ENCODE peak calls at places on chromosomes 2 and 18, in six cellular contexts. F is dorsolateral prefrontal cortex, Y is spleen, I is brain microvascular endothelial cell, E is body of pancreas, B is transverse colon. W is an unnamed sample.
A peak's percentile ranks its signal among the peaks of the same experiment; 100 is the strongest.

GRCh38 chr18:72866572-72866900 is 1.3 kb downstream of the NETO1 start:
- DNase-seq in F (no peak), Y (peak; percentile 73), I (no peak), E (no peak), B (no peak), W (no peak)

GRCh38 chr18:21584391-21584790 is 16.1 kb downstream of the ESCO1 start:
- DNase-seq in F (no peak), Y (no peak), I (no peak), E (no peak), B (no peak), W (no peak)

GRCh38 chr2:212686285-212686895 is 147.8 kb upstream of the ERBB4 start:
- DNase-seq in F (peak; percentile 62), Y (no peak), I (peak; percentile 72), E (peak; percentile 70), B (peak; percentile 48), W (no peak)

GRCh38 chr18:3985664-3986063 is 469.4 kb downstream of the DLGAP1 start:
- DNase-seq in F (no peak), Y (no peak), I (no peak), E (no peak), B (no peak), W (peak; percentile 72)

GRCh38 chr2:222052934-222053367 is 245.8 kb downstream of the PAX3 start:
- DNase-seq in F (no peak), Y (no peak), I (no peak), E (no peak), B (peak; percentile 9), W (no peak)

GRCh38 chr2:176106636-176107539 is at the start of gene HOXD11:
- DNase-seq in F (no peak), Y (no peak), I (no peak), E (peak; percentile 42), B (peak; percentile 66), W (no peak)

GRCh38 chr2:237563816-237564215 is 2.6 kb upstream of the PRLH start:
- DNase-seq in F (no peak), Y (peak; percentile 61), I (peak; percentile 33), E (peak; percentile 44), B (no peak), W (no peak)

GRCh38 chr2:91477731-91478672 is 2786.5 kb downstream of the RPIA start:
- DNase-seq in F (peak; percentile 38), Y (peak; percentile 84), I (no peak), E (peak; percentile 50), B (no peak), W (no peak)

GRCh38 chr2:134260726-134261125 is 6.9 kb downstream of the MGAT5 start:
- DNase-seq in F (no peak), Y (no peak), I (peak; percentile 57), E (no peak), B (no peak), W (peak; percentile 73)

GRCh38 chr18:77108001-77108692 is 24.4 kb downstream of the MBP start:
- DNase-seq in F (no peak), Y (no peak), I (peak; percentile 95), E (no peak), B (peak; percentile 51), W (peak; percentile 60)

GRCh38 chr2:70412294-70413075 is 110.6 kb upstream of the FAM136A start:
- DNase-seq in F (no peak), Y (no peak), I (no peak), E (no peak), B (no peak), W (no peak)

GRCh38 chr2:54680397-54681032 is 42.9 kb upstream of the EML6 start:
- DNase-seq in F (no peak), Y (no peak), I (no peak), E (no peak), B (no peak), W (no peak)

DNA sequence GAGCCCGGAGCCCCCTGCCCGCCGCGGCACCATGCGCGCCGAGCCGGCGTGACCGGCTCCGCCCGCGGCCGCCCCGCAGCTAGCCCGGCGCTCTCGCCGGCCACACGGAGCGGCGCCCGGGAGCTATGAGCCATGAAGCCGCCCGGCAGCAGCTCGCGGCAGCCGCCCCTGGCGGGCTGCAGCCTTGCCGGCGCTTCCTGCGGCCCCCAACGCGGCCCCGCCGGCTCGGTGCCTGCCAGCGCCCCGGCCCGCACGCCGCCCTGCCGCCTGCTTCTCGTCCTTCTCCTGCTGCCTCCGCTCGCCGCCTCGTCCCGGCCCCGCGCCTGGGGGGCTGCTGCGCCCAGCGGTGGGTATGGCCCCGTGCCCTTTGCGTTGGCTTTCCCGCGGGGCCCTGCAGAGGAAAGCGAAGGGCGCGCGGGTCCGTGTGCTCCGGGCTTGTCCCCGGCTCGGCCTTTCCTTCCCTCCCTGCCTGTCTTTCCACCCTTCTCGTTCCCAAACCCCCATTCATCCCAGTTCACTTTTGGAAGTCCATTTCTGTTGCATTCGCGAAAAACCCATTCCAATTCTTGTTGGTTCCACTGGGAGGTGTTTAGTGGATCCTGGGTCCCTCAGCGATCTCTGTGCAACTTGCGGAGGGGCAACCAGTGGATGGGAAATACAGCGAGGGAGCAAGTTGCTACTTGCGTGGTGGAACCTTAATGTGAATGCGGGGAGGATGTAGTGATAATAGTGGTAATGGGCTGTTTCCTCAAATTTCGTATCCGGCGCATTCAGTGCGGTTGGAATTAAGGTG is 599 bp downstream of the ADAM23 start:
- DNase-seq in F (no peak), Y (peak; percentile 75), I (peak; percentile 7), E (peak; percentile 26), B (no peak), W (no peak)
- TF ChIP-seq CTCF in F (no peak), Y (no peak), I (peak; percentile 27), E (no peak), B (no peak), W (no peak)

DNA sequence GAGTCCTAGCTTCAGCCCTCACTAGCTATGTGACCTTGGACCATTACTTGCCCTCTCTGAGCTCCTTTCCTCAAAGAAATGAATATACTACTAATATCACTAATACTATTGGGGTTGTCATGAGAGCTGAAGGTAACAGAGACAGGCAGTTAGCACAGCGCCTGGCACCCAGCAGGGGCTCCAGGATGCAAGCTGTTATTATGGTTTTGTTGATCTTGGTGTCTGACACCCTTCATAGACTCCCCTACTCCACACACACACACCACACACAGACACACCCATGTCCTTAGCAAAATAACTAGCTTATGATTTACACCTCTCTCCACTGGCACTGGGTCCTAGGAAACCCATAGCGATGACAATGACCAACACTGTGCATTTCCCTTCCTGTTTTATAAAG is 104.0 kb upstream of the FZD7 start:
- DNase-seq in F (no peak), Y (no peak), I (no peak), E (no peak), B (no peak), W (no peak)
- H3K27me3 ChIP-seq in F (no peaks in the 10 kb centered on the region), Y (no peaks in the 10 kb centered on the region), I (no peaks in the 10 kb centered on the region), E (no peaks in the 10 kb centered on the region), B (no peaks in the 10 kb centered on the region), W (no peaks in the 10 kb centered on the region)

GRCh38 chr2:218397502-218398436 is 1.9 kb upstream of the CTDSP1 start:
- DNase-seq in F (no peak), Y (peak; percentile 91), I (peak; percentile 69), E (peak; percentile 85), B (peak; percentile 82), W (no peak)
- H3K4me3 ChIP-seq in F (peak overlapping the region; percentile 94), Y (peak overlapping the region; percentile 74), I (peak overlapping the region; percentile 72), E (no peak overlapping the region), B (peak overlapping the region; percentile 80), W (peak overlapping the region; percentile 75)

GRCh38 chr2:172556284-172557033 is 569 bp downstream of the PDK1 start:
- DNase-seq in F (peak; percentile 40), Y (peak; percentile 95), I (peak; percentile 31), E (peak; percentile 67), B (peak; percentile 77), W (no peak)
- TF ChIP-seq CTCF in F (no peak), Y (no peak), I (no peak), E (no peak), B (no peak), W (no peak)

DNA sequence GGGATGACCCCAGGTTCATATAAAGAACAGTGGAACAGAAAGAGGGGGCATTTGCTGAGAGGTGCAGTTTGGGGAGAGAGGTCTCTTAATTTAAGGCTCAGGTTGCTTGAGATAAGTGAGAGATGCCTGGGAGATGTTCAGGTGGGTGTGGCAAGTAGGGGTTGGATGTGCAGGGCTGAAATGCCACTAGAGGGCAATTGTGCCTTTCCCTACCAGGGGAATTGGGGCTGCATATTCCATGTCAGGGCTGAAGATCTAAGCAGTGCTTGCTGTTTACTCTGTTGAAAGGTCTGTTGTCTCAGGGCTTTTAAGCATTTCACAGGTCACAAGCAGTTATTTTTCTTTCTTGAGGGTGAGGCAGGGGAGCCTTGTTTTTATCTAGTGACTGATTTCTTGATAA is 7.8 kb downstream of the CCDC85A start:
- DNase-seq in F (peak; percentile 46), Y (no peak), I (no peak), E (peak; percentile 27), B (no peak), W (no peak)
- H3K27me3 ChIP-seq in F (no peaks in the 10 kb centered on the region), Y (peaks cover 6% of the 10 kb centered on the region), I (peaks cover 4% of the 10 kb centered on the region), E (no peaks in the 10 kb centered on the region), B (peaks cover 22% of the 10 kb centered on the region), W (no peaks in the 10 kb centered on the region)

DNA sequence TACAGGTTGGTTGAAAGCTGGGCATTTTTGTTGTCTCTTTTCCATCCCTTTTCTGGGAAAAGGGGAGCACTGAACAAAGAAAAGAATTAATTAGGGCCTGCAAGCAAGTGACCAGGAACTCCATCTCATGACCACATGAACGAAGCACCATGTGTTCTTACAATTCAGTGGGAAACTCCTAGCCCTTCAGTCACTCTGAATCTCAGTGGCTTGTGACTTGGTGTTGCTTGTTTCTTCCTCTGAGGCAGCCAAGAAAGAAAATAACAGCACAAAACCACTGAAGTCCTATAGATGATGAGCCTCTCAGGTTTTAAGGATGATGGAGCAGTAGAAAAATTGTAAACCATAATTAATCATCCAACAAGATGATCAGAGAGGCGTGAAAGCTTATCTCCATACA is 129.0 kb upstream of the CAB39 start:
- DNase-seq in F (no peak), Y (no peak), I (no peak), E (no peak), B (no peak), W (no peak)
- H3K4me3 ChIP-seq in F (no peak overlapping the region), Y (no peak overlapping the region), I (no peak overlapping the region), E (no peak overlapping the region), B (no peak overlapping the region), W (no peak overlapping the region)

GRCh38 chr2:171433763-171434670 is at the start of the genes DCAF17 and METTL8:
- DNase-seq in F (peak; percentile 96), Y (peak; percentile 100), I (peak; percentile 93), E (peak; percentile 97), B (peak; percentile 97), W (peak; percentile 78)
- TF ChIP-seq CTCF in F (peak; percentile 37), Y (peak; percentile 29), I (peak; percentile 38), E (no peak), B (peak; percentile 35), W (peak; percentile 34)

GRCh38 chr2:127673304-127674069 is 1.8 kb downstream of the LIMS2 start:
- DNase-seq in F (no peak), Y (no peak), I (no peak), E (no peak), B (no peak), W (no peak)
- H3K27me3 ChIP-seq in F (no peaks in the 10 kb centered on the region), Y (peaks cover 23% of the 10 kb centered on the region), I (no peaks in the 10 kb centered on the region), E (peaks cover 6% of the 10 kb centered on the region), B (peaks cover 65% of the 10 kb centered on the region), W (peaks cover 12% of the 10 kb centered on the region)